ENCODE peak calls at places on chromosomes 5 and 9, in four cellular contexts. F is esophagus squamous epithelium, S is fibroblast of the aortic adventitia, X is sigmoid colon. M is an unnamed sample.

GRCh38 chr9:120571443-120572257 is 8.3 kb downstream of the CDK5RAP2 start:
- DNase-seq in X (peak; percentile 79), F (no peak), S (peak; percentile 90), M (peak; percentile 88)

GRCh38 chr5:14569948-14570691 is 11.5 kb upstream of the OTULINL start:
- DNase-seq in F (no peak), S (no peak), X (no peak), M (no peak)

GRCh38 chr5:145681686-145682085 is 153.5 kb downstream of the PRELID2 start:
- DNase-seq in S (peak; percentile 82), X (no peak), F (no peak), M (peak; percentile 72)

GRCh38 chr5:34789021-34789531 is 49.9 kb upstream of the TTC23L start:
- DNase-seq in F (no peak), S (peak; percentile 87), X (no peak), M (peak; percentile 77)

GRCh38 chr9:120745278-120745677 is 31.0 kb upstream of the MEGF9 start:
- DNase-seq in X (no peak), S (no peak), F (no peak), M (no peak)

GRCh38 chr5:36145311-36145710 is 6.4 kb downstream of the LMBRD2 start:
- DNase-seq in F (no peak), X (no peak), S (no peak), M (no peak)

GRCh38 chr9:130444565-130445221 is at the start of gene ASS1:
- DNase-seq in X (peak; percentile 85), S (no peak), F (no peak), M (peak; percentile 23)

GRCh38 chr5:157855404-157855994 is 3.4 kb downstream of the CLINT1 start:
- DNase-seq in S (peak; percentile 78), X (peak; percentile 67), F (no peak), M (peak; percentile 50)

GRCh38 chr9:134344068-134344820 is 18.0 kb downstream of the RXRA start:
- DNase-seq in S (peak; percentile 70), F (no peak), X (peak; percentile 87), M (peak; percentile 32)
- H3K4me3 ChIP-seq in S (no peak overlapping the region), F (no peak overlapping the region), X (no peak overlapping the region), M (no peak overlapping the region)

GRCh38 chr5:347712-348284 is 26.3 kb downstream of the AHRR start:
- DNase-seq in F (no peak), S (no peak), X (no peak), M (no peak)

GRCh38 chr5:351911-352225 is 30.4 kb downstream of the AHRR start:
- DNase-seq in F (no peak), X (no peak), S (no peak), M (no peak)

GRCh38 chr5:351084-351910 is 29.8 kb downstream of the AHRR start:
- DNase-seq in S (no peak), F (no peak), X (no peak), M (no peak)

GRCh38 chr5:348726-349125 is 27.2 kb downstream of the AHRR start:
- DNase-seq in F (no peak), X (no peak), S (no peak), M (no peak)

DNA sequence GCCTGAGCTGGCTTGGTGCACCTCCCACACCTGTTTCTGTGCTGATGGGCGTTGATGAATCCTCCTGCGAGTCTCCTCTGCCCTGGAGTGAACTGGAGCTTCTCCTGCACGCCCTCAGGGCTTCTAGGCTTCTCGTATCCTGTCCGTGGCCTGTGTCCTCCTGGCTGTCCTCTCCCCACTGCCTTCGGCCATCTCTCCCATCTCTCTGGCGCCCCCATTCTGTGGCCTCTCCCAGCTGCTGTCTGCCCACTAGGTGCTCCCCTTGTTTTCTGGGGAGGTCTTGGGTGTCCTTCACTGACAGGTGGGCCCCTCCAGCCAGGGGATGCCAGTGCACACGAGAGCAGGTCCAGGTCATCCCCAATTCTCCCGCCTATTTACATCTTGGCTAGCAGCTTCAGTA is 28.8 kb downstream of the AHRR start:
- DNase-seq in S (no peak), F (no peak), X (no peak), M (no peak)
- TF ChIP-seq CTCF in S (no peak), F (no peak), X (no peak), M (peak; percentile 26)

GRCh38 chr9:134993996-134994720 is 76.4 kb upstream of the FCN1 start:
- DNase-seq in F (no peak), X (peak; percentile 54), S (no peak), M (no peak)

GRCh38 chr9:134993416-134993815 is 75.7 kb upstream of the FCN1 start:
- DNase-seq in F (no peak), S (no peak), X (no peak), M (no peak)

GRCh38 chr9:134994926-134995791 is 77.4 kb upstream of the FCN1 start:
- DNase-seq in F (no peak), X (peak; percentile 42), S (no peak), M (no peak)

GRCh38 chr9:134991808-134992754 is 74.4 kb upstream of the FCN1 start:
- DNase-seq in F (no peak), X (peak; percentile 29), S (no peak), M (no peak)

DNA sequence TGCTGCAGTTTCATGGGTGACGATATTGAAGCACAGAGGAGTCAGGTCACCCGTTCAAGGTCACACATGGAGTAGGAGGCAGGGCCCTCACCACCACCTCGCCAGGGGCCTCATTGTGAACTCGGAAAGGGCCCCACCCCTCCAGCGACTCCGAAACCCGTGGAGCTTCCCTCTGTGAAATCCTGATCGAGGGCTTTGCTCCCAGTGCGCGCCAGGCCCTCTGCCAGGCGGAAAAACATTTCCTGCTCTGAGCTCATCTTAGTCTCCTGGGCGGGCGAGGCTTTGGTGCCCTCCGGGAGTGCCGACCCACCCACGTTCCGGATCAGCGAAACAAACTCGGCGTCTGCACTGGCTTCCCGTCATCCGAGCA is 75.0 kb upstream of the FCN1 start:
- DNase-seq in S (no peak), X (peak; percentile 62), F (no peak), M (no peak)
- H3K4me3 ChIP-seq in S (no peak overlapping the region), X (no peak overlapping the region), F (no peak overlapping the region), M (no peak overlapping the region)

GRCh38 chr5:98774192-98775046 is 956 bp downstream of the RGMB start:
- DNase-seq in S (peak; percentile 66), X (peak; percentile 84), F (peak; percentile 11), M (peak; percentile 80)
- TF ChIP-seq CTCF in S (no peak), X (no peak), F (peak; percentile 3), M (no peak)

DNA sequence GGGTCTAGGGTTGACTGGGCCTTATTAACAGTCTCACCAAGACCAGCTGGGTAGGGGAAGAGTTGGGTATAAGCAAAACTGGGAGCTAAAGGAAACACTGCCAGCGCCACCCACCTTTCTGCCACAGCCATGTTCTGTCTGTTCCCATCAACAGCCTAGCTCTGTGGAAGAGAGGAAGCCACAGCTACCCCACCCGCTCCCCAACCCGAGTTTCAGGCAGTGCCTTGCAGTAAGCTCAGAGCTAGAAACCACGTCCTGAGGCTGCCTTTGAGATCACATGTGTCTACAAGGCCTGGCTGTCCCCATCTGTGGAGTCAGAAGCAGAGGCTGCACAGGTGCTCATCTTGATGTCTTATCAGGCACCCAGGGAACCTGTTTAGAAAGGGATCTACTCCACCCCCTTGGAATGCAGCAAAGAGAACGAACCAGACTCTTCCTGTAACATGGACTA is 15.3 kb downstream of the HNRNPH1 start:
- DNase-seq in F (no peak), X (peak; percentile 64), S (peak; percentile 32), M (no peak)
- H3K4me3 ChIP-seq in F (no peak overlapping the region), X (no peak overlapping the region), S (no peak overlapping the region), M (no peak overlapping the region)

M was measured in astrocyte of the spinal cord.